ENCODE peak calls at places on chromosomes 12 and 14, in six cellular contexts. T is hepatocyte, N is upper lobe of right lung, Z is suprapubic skin, C is psoas muscle, S is heart right ventricle. H is an unnamed sample. For H3K27me3, the result is how much of the 10 kb centered on the place peaks cover.

GRCh38 chr14:99792551-99793212 is 531 bp upstream of the EML1 start:
- DNase-seq in S (no peak), N (no peak), Z (no peak), T (no peak), C (peak), H (peak)

GRCh38 chr12:43011383-43011926 is 421.9 kb upstream of the PRICKLE1 start:
- DNase-seq in Z (no peak), T (no peak), N (no peak), C (no peak), S (no peak), H (no peak)

GRCh38 chr12:24034160-24034559 is 84.7 kb upstream of the SOX5 start:
- DNase-seq in C (no peak), S (no peak), N (no peak), Z (no peak), T (no peak), H (no peak)

GRCh38 chr14:58701156-58701555 is 63.4 kb downstream of the DACT1 start:
- DNase-seq in T (no peak), S (no peak), Z (no peak), N (no peak), C (no peak), H (no peak)

GRCh38 chr12:98678946-98679610 is 34.0 kb downstream of the APAF1 start:
- DNase-seq in T (no peak), C (no peak), S (no peak), N (no peak), Z (no peak), H (no peak)

GRCh38 chr14:74571901-74572828 is 39.9 kb downstream of the LTBP2 start:
- DNase-seq in Z (no peak), T (peak), S (no peak), N (no peak), C (peak), H (peak)

GRCh38 chr12:102800565-102800964 is 116.5 kb downstream of the PAH start:
- DNase-seq in Z (no peak), N (no peak), T (no peak), C (no peak), S (no peak), H (no peak)

GRCh38 chr12:59010948-59011347 is 90.6 kb upstream of the LRIG3 start:
- DNase-seq in C (no peak), S (no peak), T (no peak), N (peak), Z (no peak), H (no peak)

GRCh38 chr12:55682087-55682796 is 25.5 kb downstream of the ITGA7 start:
- DNase-seq in C (no peak), N (no peak), T (no peak), Z (no peak), S (no peak), H (no peak)

GRCh38 chr12:6476496-6476895 is 6.0 kb upstream of the VAMP1 start:
- DNase-seq in Z (no peak), S (no peak), N (no peak), C (no peak), T (no peak), H (no peak)

GRCh38 chr12:131923260-131923659 is 5.8 kb upstream of the PUS1 start:
- DNase-seq in Z (no peak), N (no peak), T (no peak), C (no peak), S (no peak), H (no peak)

GRCh38 chr12:86914716-86915115 is 658.5 kb upstream of the MGAT4C start:
- DNase-seq in S (no peak), T (peak), N (no peak), C (no peak), Z (no peak), H (peak)

GRCh38 chr12:125159687-125160086 is 94.5 kb downstream of the AACS start:
- DNase-seq in C (no peak), Z (no peak), N (no peak), T (no peak), S (no peak), H (no peak)

GRCh38 chr12:94710933-94711332 is 60.6 kb upstream of the TMCC3 start:
- DNase-seq in T (no peak), N (no peak), Z (no peak), S (no peak), C (no peak), H (peak)
- TF ChIP-seq CTCF in T (peak), N (peak), Z (no peak), S (no peak), C (peak), H (peak)

GRCh38 chr12:40655451-40655850 is 36.8 kb upstream of the CNTN1 start:
- DNase-seq in T (no peak), S (no peak), N (no peak), Z (no peak), C (no peak), H (no peak)
- H3K4me3 ChIP-seq in T (no peak), S (no peak), N (no peak), Z (no peak), C (no peak), H (no peak)

GRCh38 chr14:104130974-104131651 is 7.3 kb upstream of the KIF26A start:
- DNase-seq in S (peak), N (peak), T (peak), Z (peak), C (peak), H (peak)
- H3K27me3 ChIP-seq in S (under half), N (under half), T (under half), Z (under half), C (under half), H (under half)

GRCh38 chr12:31989571-31989970 is 30.4 kb downstream of the RESF1 start:
- DNase-seq in Z (no peak), N (no peak), S (no peak), T (no peak), C (no peak), H (no peak)
- TF ChIP-seq CTCF in Z (no peak), N (no peak), S (no peak), T (no peak), C (no peak), H (no peak)